ENCODE peak calls at places on chromosomes 5 and 9, in nine cellular contexts. One of them, this sample, is unnamed.
A peak's percentile ranks its signal among the peaks of the same experiment; 100 is the strongest.

GRCh38 chr5:163565931-163566608 is 60.7 kb downstream of the MAT2B start:
- DNase-seq in GM23248: peak; percentile 55
- DNase-seq in PC-3: peak; percentile 38
- DNase-seq in hippocampal formation: no peak
- DNase-seq in MCF 10A: peak; percentile 30
- DNase-seq in heart right ventricle: no peak
- DNase-seq in neuronal stem cell: no peak
- DNase-seq in HT-29: no peak
- DNase-seq in A172: peak; percentile 18
- DNase-seq in this sample: no peak

GRCh38 chr9:4116708-4117460 is 183.0 kb downstream of the GLIS3 start:
- DNase-seq in GM23248: peak; percentile 69
- DNase-seq in PC-3: no peak
- DNase-seq in hippocampal formation: no peak
- DNase-seq in MCF 10A: peak; percentile 32
- DNase-seq in heart right ventricle: no peak
- DNase-seq in neuronal stem cell: no peak
- DNase-seq in HT-29: no peak
- DNase-seq in A172: no peak
- DNase-seq in this sample: no peak

GRCh38 chr5:7850241-7850532 is 746 bp downstream of the CFAP90 start:
- DNase-seq in GM23248: no peak
- DNase-seq in PC-3: no peak
- DNase-seq in hippocampal formation: no peak
- DNase-seq in MCF 10A: no peak
- DNase-seq in heart right ventricle: no peak
- DNase-seq in neuronal stem cell: no peak
- DNase-seq in HT-29: no peak
- DNase-seq in A172: no peak
- DNase-seq in this sample: no peak

GRCh38 chr9:119026120-119026519 is 343.1 kb downstream of the BRINP1 start:
- DNase-seq in GM23248: peak; percentile 71
- DNase-seq in PC-3: no peak
- DNase-seq in hippocampal formation: peak; percentile 66
- DNase-seq in MCF 10A: peak; percentile 6
- DNase-seq in heart right ventricle: peak; percentile 32
- DNase-seq in neuronal stem cell: no peak
- DNase-seq in HT-29: no peak
- DNase-seq in A172: no peak
- DNase-seq in this sample: no peak

GRCh38 chr9:74309654-74310053 is 187.5 kb upstream of the RORB start:
- DNase-seq in GM23248: no peak
- DNase-seq in PC-3: no peak
- DNase-seq in hippocampal formation: no peak
- DNase-seq in MCF 10A: no peak
- DNase-seq in heart right ventricle: no peak
- DNase-seq in neuronal stem cell: no peak
- DNase-seq in HT-29: no peak
- DNase-seq in A172: no peak
- DNase-seq in this sample: no peak

GRCh38 chr5:11214851-11215250 is 453.8 kb upstream of the DAP start:
- DNase-seq in GM23248: peak; percentile 1
- DNase-seq in PC-3: peak; percentile 25
- DNase-seq in hippocampal formation: no peak
- DNase-seq in MCF 10A: peak; percentile 49
- DNase-seq in heart right ventricle: no peak
- DNase-seq in neuronal stem cell: no peak
- DNase-seq in HT-29: no peak
- DNase-seq in A172: no peak
- DNase-seq in this sample: no peak

GRCh38 chr5:1673042-1673674 is 126.5 kb downstream of the MRPL36 start:
- DNase-seq in GM23248: no peak
- DNase-seq in PC-3: no peak
- DNase-seq in hippocampal formation: no peak
- DNase-seq in MCF 10A: no peak
- DNase-seq in heart right ventricle: no peak
- DNase-seq in neuronal stem cell: no peak
- DNase-seq in HT-29: peak; percentile 24
- DNase-seq in A172: no peak
- DNase-seq in this sample: no peak

GRCh38 chr9:136840140-136840876 is 2.0 kb upstream of the AJM1 start:
- DNase-seq in GM23248: no peak
- DNase-seq in PC-3: no peak
- DNase-seq in hippocampal formation: no peak
- DNase-seq in MCF 10A: no peak
- DNase-seq in heart right ventricle: no peak
- DNase-seq in neuronal stem cell: no peak
- DNase-seq in HT-29: peak; percentile 70
- DNase-seq in A172: peak; percentile 78
- DNase-seq in this sample: no peak

This sample was measured in C1 segment of cervical spinal cord.